ENCODE peak calls at places on chromosome X, in four cellular contexts. Y, H, W and B are unnamed samples.
A peak's percentile ranks its signal among the peaks of the same experiment; 100 is the strongest.

GRCh38 chrX:150643271-150643670 is 49.9 kb upstream of the MTMR1 start:
- DNase-seq in Y (no peak), H (no peak), W (no peak), B (no peak)

GRCh38 chrX:136598631-136599030 is 49.3 kb upstream of the CD40LG start:
- DNase-seq in Y (no peak), W (no peak), H (no peak), B (no peak)

GRCh38 chrX:84501798-84502628 is at the start of gene HDX:
- DNase-seq in Y (peak; percentile 27), H (peak; percentile 16), W (no peak), B (peak; percentile 72)

GRCh38 chrX:2682582-2683177 is 8.4 kb upstream of the CD99 start:
- DNase-seq in Y (no peak), H (no peak), W (no peak), B (no peak)

GRCh38 chrX:150766351-150767044 is 73.3 kb downstream of the MTMR1 start:
- DNase-seq in W (peak; percentile 20), Y (no peak), H (no peak), B (no peak)

GRCh38 chrX:136488706-136489105 is 959 bp downstream of the BRS3 start:
- DNase-seq in Y (no peak), W (no peak), H (no peak), B (no peak)

GRCh38 chrX:123184199-123184857 is at the start of gene GRIA3:
- DNase-seq in H (no peak), Y (no peak), W (no peak), B (no peak)

GRCh38 chrX:97155809-97156208 is 272.1 kb downstream of the RPA4 start:
- DNase-seq in Y (no peak), W (no peak), H (no peak), B (no peak)

GRCh38 chrX:131366387-131366786 is 77.3 kb upstream of the IGSF1 start:
- DNase-seq in W (peak; percentile 9), Y (no peak), H (peak; percentile 27), B (peak; percentile 21)

GRCh38 chrX:86930419-86930818 is 587.2 kb upstream of the KLHL4 start:
- DNase-seq in H (peak; percentile 8), W (no peak), Y (no peak), B (no peak)

GRCh38 chrX:39946822-39947221 is 150.9 kb downstream of the BCOR start:
- DNase-seq in W (no peak), H (no peak), Y (no peak), B (no peak)

GRCh38 chrX:151790421-151791160 is 56.0 kb downstream of the CNGA2 start:
- DNase-seq in W (no peak), H (no peak), Y (no peak), B (no peak)

GRCh38 chrX:41133551-41133950 is 48.3 kb downstream of the USP9X start:
- DNase-seq in H (no peak), Y (no peak), W (no peak), B (no peak)

GRCh38 chrX:2320580-2321327 is 180.0 kb downstream of the DHRSX start:
- DNase-seq in H (peak; percentile 97), Y (no peak), W (no peak), B (no peak)

GRCh38 chrX:114930227-114930626 is 87.2 kb downstream of the IL13RA2 start:
- DNase-seq in W (no peak), H (no peak), Y (no peak), B (no peak)

GRCh38 chrX:133323450-133323849 is 91.8 kb downstream of the GPC4 start:
- DNase-seq in H (no peak), W (no peak), Y (no peak), B (no peak)

GRCh38 chrX:47854474-47854873 is 17.8 kb downstream of the ZNF81 start:
- DNase-seq in Y (no peak), W (no peak), H (no peak), B (no peak)

GRCh38 chrX:103607385-103608304 is at the start of gene TCEAL3:
- DNase-seq in W (no peak), Y (no peak), H (no peak), B (no peak)

GRCh38 chrX:40471965-40472648 is 108.7 kb upstream of the ATP6AP2 start:
- DNase-seq in H (peak; percentile 35), Y (peak; percentile 33), W (peak; percentile 17), B (peak; percentile 38)

GRCh38 chrX:136856050-136856449 is 24.5 kb downstream of the RBMX start:
- DNase-seq in W (no peak), Y (no peak), H (no peak), B (no peak)

GRCh38 chrX:20067709-20068315 is 48.9 kb downstream of the MAP7D2 start:
- DNase-seq in W (peak; percentile 11), Y (no peak), H (no peak), B (no peak)

GRCh38 chrX:39513836-39514235 is 583.9 kb downstream of the BCOR start:
- DNase-seq in H (no peak), Y (no peak), W (peak; percentile 17), B (no peak)

GRCh38 chrX:87788976-87789375 is 271.4 kb downstream of the KLHL4 start:
- DNase-seq in Y (no peak), W (no peak), H (no peak), B (no peak)

GRCh38 chrX:89034679-89035078 is 287.7 kb downstream of the CPXCR1 start:
- DNase-seq in H (no peak), Y (no peak), W (no peak), B (no peak)
- TF ChIP-seq SP1 in H (no peak), Y (no peak), W (no peak), B (no peak)

GRCh38 chrX:1093112-1093511 is 119.3 kb downstream of the CRLF2 start:
- DNase-seq in W (no peak), Y (no peak), H (no peak), B (no peak)
- TF ChIP-seq BHLHE40 in W (no peak), Y (no peak), H (no peak), B (no peak)

DNA sequence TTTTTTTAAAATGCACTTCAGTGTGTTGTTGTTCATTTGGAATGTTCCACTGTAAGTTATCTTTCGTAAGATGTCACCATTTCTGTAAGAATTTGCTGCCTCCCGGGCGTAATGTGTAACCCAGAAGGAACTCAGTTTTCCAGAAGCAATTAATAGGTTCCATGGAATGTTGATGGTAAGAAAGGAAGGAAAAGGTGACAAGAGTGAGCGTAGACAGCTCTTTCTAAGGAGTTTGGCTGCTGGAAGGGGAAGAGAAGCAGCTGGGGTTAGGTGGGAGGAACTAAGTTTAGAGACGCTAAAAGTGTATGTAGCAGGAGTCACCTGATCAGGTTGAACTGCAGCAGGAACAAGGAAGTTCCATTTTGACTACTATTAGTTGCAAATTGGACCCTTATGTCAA is 35.9 kb downstream of the PNMA5 start:
- DNase-seq in Y (no peak), H (no peak), W (no peak), B (no peak)
- TF ChIP-seq SP1 in Y (no peak), H (no peak), W (no peak), B (no peak)

GRCh38 chrX:68307767-68308166 is 125.5 kb downstream of the OPHN1 start:
- DNase-seq in H (no peak), W (no peak), Y (no peak), B (no peak)
- TF ChIP-seq BHLHE40 in H (no peak), W (no peak), Y (no peak), B (no peak)

DNA sequence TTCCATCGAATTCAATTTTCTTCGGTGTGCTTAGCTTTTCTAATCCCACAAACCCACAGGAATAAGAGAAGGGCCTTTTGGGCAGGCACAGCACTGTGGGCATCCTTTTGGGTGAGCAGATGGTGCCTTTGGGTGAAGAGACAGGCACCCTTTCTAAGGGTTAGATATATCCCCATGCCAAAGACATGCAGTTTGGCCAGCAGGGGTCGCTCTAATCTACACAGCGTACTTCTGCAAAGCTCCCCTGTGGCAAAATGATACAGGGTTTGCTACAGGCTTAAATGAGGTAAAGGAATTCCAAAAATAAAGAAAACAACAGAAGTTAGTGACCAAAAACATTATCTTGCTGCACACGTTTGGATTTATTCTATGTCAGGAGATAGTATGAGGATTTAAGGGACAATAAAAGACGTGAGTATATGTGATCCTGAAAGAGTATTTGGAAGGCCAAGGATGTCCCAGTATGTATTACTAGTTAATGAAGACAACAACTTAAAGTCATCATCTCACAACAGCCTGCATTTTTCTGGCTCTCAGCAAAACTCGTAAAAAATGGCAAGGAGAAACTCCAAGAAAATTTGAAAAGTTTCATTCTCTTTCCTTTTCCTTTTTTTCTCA is 49.5 kb downstream of the PHEX start:
- DNase-seq in H (peak; percentile 18), W (peak; percentile 39), Y (no peak), B (peak; percentile 59)
- TF ChIP-seq SP1 in H (no peak), W (no peak), Y (no peak), B (no peak)

GRCh38 chrX:8743126-8743732 is 11.3 kb upstream of the ANOS1 start:
- DNase-seq in Y (no peak), H (peak; percentile 17), W (peak; percentile 40), B (peak; percentile 42)

GRCh38 chrX:8737883-8738282 is 5.9 kb upstream of the ANOS1 start:
- DNase-seq in H (no peak), Y (no peak), W (no peak), B (no peak)

GRCh38 chrX:8741981-8742380 is 10.0 kb upstream of the ANOS1 start:
- DNase-seq in W (no peak), H (no peak), Y (no peak), B (no peak)

DNA sequence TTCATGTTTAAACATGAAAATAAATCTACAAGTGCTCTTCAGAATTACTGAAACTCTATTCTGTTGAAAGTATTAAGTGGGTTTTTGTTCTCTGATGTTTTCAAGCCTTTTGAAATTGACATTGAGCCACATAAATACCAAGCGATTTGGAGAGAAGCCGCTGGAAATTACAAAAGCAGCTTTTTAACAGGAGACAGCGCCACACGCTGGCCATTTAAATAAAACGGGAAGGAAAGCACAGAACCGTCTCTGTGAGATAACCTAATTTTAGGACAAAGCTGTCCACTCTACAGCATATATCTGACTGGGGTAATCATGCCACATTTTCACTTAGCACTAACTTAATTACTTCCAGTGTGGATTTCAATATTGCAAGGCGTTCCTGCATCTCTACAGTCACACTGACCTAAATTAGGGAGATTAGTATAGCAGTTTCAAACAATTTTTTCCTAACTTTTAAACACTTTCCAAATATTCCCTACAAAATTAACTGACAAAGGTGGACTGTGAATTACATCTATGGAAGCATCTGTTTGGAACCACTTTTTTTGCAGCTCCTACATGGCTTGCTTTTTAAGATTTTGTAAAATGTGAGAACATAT is 6.8 kb upstream of the ANOS1 start:
- DNase-seq in W (peak; percentile 8), H (peak; percentile 11), Y (no peak), B (no peak)
- TF ChIP-seq BHLHE40 in W (no peak), H (no peak), Y (no peak), B (no peak)

DNA sequence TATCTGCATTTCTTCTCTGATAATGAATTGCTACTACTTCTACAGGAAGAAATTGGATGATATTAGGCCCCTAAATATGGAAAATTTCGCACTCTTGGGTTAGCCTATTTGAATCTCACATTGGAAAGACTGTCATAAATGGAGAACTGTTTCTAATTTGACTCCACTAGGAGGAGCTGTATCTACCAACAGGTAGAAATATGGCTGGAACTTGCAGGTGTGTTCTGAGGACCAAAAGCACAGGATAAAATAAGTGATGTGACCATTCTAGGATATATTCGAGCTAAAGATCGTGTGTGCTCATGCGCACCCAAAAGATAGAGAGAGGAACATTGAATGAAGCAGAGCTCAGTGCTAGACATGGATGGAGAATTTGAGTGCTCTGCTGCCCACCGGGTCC is 4.8 kb upstream of the NKAP start:
- DNase-seq in Y (no peak), H (no peak), W (no peak), B (no peak)
- TF ChIP-seq SP1 in Y (no peak), H (no peak), W (no peak), B (no peak)

GRCh38 chrX:130172127-130172834 is 519 bp downstream of the RAB33A start:
- DNase-seq in H (no peak), Y (no peak), W (no peak), B (no peak)
- TF ChIP-seq BHLHE40 in H (no peak), Y (no peak), W (no peak), B (no peak)